ENCODE peak calls at places on chromosomes 12 and 14, in seven cellular contexts. Y, M, X, K, P, J and Z are unnamed samples.

GRCh38 chr12:52884526-52885293 is 20.2 kb downstream of the KRT8 start:
- DNase-seq in M (peak), K (peak), J (peak), Y (peak), P (no peak), X (peak), Z (no peak)

GRCh38 chr12:54220092-54220557 is 31.3 kb upstream of the SMUG1 start:
- DNase-seq in M (peak), X (peak), Y (peak), P (peak), J (peak), K (peak), Z (peak)

GRCh38 chr12:121806556-121807308 is 2.9 kb downstream of the SETD1B start:
- DNase-seq in M (no peak), P (no peak), K (no peak), X (peak), J (no peak), Y (no peak), Z (no peak)

GRCh38 chr14:35362911-35363374 is 41.6 kb downstream of the NFKBIA start:
- DNase-seq in K (peak), M (no peak), Y (no peak), J (peak), X (no peak), P (no peak), Z (no peak)

GRCh38 chr14:89849931-89850330 is 104.6 kb downstream of the EFCAB11 start:
- DNase-seq in P (no peak), X (no peak), J (peak), M (no peak), Y (no peak), K (peak), Z (no peak)

GRCh38 chr12:57740656-57741412 is 2.3 kb upstream of the AGAP2 start:
- DNase-seq in M (no peak), K (no peak), P (no peak), J (no peak), X (no peak), Y (no peak), Z (peak)

GRCh38 chr14:68487805-68488590 is 304.9 kb downstream of the ZFP36L1 start:
- DNase-seq in X (peak), P (no peak), M (no peak), J (no peak), Y (no peak), K (peak), Z (no peak)

GRCh38 chr12:108477881-108478259 is 37.2 kb upstream of the FICD start:
- DNase-seq in J (no peak), Y (no peak), X (no peak), K (no peak), P (no peak), M (no peak), Z (no peak)

GRCh38 chr12:39062266-39062996 is 157.0 kb upstream of the CPNE8 start:
- DNase-seq in Y (no peak), M (no peak), K (no peak), J (no peak), X (no peak), P (no peak), Z (no peak)

GRCh38 chr12:47408171-47408871 is 297.5 kb downstream of the RPAP3 start:
- DNase-seq in K (no peak), P (peak), J (no peak), X (peak), M (no peak), Y (no peak), Z (peak)

GRCh38 chr14:95137804-95138167 is 19.5 kb downstream of the DICER1 start:
- DNase-seq in J (peak), K (no peak), P (no peak), Y (no peak), M (peak), X (no peak), Z (no peak)

GRCh38 chr14:105491366-105492006 is 440 bp downstream of the TEDC1 start:
- DNase-seq in M (peak), P (peak), J (peak), K (no peak), Y (peak), X (peak), Z (peak)

GRCh38 chr12:108630481-108631207 is 3.0 kb downstream of the SELPLG start:
- DNase-seq in M (no peak), J (no peak), P (no peak), Y (no peak), K (peak), X (no peak), Z (no peak)

GRCh38 chr12:25689996-25690501 is 137.0 kb upstream of the LMNTD1 start:
- DNase-seq in X (no peak), Y (peak), K (peak), J (peak), M (peak), P (no peak), Z (no peak)

GRCh38 chr14:103593577-103593976 is 30.8 kb downstream of the COA8 start:
- DNase-seq in X (no peak), Y (no peak), J (no peak), K (no peak), M (no peak), P (no peak), Z (no peak)

GRCh38 chr12:27015730-27016076 is 1.5 kb upstream of the TM7SF3 start:
- DNase-seq in M (no peak), X (peak), P (peak), J (peak), Y (no peak), K (peak), Z (peak)

GRCh38 chr12:69101505-69101904 is 137.9 kb upstream of the CPSF6 start:
- DNase-seq in M (no peak), J (peak), P (no peak), Y (no peak), X (peak), K (no peak), Z (no peak)
- H3K4me3 ChIP-seq in M (no peak), J (no peak), P (no peak), Y (no peak), X (no peak), K (no peak), Z (no peak)

DNA sequence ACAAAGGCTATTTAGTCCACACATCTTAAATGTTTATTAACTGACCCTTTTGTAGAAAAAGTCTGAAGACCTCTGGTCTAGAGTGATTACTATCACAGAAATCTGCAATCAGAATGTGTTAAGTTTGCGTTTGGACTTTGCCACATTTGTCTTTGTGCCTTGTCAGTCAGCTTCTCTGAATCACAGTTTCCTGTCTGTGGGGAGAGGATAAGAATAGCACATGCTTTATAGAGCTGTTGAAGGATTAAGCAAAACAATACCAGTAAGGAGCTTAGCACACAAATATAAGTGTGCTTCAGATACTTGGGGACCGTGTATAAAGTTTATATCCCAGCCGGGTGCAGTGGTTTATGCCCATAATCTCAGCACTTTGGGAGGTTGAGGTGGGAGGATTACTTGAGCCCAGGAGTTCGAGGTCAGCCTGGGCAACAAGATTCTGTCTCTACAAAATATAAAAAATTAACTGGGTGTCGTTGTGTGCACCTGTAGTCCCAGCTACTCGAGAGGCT is 63.0 kb upstream of the BTG1 start:
- DNase-seq in J (peak), X (peak), P (no peak), K (peak), M (no peak), Y (no peak), Z (peak)
- H3K4me3 ChIP-seq in J (no peak), X (peak), P (no peak), K (no peak), M (no peak), Y (no peak), Z (no peak)

DNA sequence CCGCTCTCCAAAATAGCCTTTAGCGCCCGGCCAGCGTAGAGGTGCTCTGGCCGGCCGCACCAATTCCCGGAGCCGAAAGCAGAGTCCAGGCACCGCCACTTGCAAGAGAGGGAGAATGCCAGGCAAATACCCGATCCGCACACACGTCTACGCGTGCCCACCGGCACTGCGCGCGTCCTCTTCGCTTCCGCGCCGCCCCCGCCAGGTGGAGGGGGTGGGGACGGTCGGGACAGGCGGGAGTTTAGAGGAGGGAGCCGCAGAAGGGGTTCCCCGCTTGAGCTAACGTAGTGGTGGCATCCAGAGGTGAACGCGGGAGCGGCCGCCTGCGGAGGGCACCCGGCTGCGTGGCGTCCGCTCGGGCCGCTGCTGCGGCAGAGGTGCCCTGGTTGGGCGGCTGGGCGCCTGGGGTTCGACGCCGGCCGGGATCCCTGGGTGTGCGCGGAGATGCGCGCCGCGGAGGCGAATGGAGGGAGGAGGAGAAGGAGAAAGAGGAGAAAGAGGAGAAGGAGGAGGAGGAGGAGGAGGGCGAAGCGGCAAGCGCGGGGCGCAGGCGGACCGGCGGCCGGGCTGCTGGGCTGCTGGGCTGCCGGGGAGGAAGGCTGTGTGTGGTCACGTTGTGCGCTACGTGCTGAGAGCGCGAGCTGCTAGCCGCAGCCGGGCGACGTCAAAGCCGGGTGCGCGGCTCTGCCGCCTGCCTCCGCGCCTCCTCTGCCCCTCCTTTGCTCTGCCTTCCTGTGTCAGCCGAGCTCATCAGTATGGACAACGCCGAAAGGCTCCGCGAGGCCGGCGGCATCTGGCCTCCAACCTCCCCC is at the start of gene MDGA2:
- DNase-seq in Y (no peak), K (no peak), X (peak), M (no peak), P (no peak), J (no peak), Z (no peak)
- H3K4me3 ChIP-seq in Y (peak), K (no peak), X (peak), M (peak), P (no peak), J (no peak), Z (peak)

DNA sequence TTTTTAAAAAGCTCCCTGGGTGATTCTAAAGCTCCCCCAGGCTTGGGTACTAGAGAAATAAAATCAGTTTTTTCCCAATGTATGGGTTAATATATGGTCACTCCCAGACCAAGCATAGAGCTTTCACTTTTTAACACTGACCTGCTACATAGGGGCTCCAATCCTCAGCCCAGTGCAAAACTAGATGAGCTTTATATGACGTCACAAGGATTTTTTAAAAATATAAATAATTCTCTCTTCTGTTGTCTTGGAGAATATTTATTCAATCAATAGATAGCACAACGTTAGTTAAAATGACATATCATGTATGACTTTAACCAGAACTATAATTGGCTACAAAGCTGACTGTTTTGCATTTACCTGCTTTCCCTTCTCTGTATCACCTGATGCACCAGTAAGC is 137.9 kb upstream of the TMCC3 start:
- DNase-seq in J (no peak), K (no peak), M (no peak), P (no peak), Y (no peak), X (no peak), Z (no peak)
- H3K4me3 ChIP-seq in J (no peak), K (no peak), M (no peak), P (no peak), Y (no peak), X (no peak), Z (no peak)

GRCh38 chr14:29927596-29928341 is at the start of gene PRKD1:
- DNase-seq in Y (peak), K (peak), X (peak), P (no peak), M (peak), J (peak), Z (no peak)
- H3K4me3 ChIP-seq in Y (peak), K (peak), X (peak), P (no peak), M (peak), J (peak), Z (no peak)

GRCh38 chr12:120132437-120132836 is 15.9 kb upstream of the RAB35 start:
- DNase-seq in M (peak), X (no peak), P (no peak), J (no peak), K (no peak), Y (no peak), Z (no peak)
- H3K4me3 ChIP-seq in M (no peak), X (no peak), P (no peak), J (no peak), K (no peak), Y (no peak), Z (no peak)

GRCh38 chr12:111446044-111446581 is 40.4 kb downstream of the SH2B3 start:
- DNase-seq in P (no peak), M (peak), K (peak), Y (peak), J (peak), X (no peak), Z (no peak)
- H3K4me3 ChIP-seq in P (no peak), M (no peak), K (no peak), Y (no peak), J (no peak), X (no peak), Z (no peak)

GRCh38 chr12:68450947-68451260 is 118.7 kb upstream of the MDM1 start:
- DNase-seq in P (no peak), K (no peak), Y (no peak), J (no peak), X (no peak), M (no peak), Z (no peak)
- H3K4me3 ChIP-seq in P (no peak), K (peak), Y (no peak), J (no peak), X (no peak), M (no peak), Z (peak)